ENCODE peak calls at places on chromosome 11, in eight cellular contexts. One of them, this sample, is unnamed.
A peak's percentile ranks its signal among the peaks of the same experiment; 100 is the strongest.

GRCh38 chr11:126514061-126514713 is 158.7 kb downstream of the ST3GAL4 start:
- DNase-seq in lower lobe of right lung: no peak
- DNase-seq in aorta: no peak
- DNase-seq in effector memory CD4-positive, alpha-beta T cell: no peak
- DNase-seq in kidney: no peak
- DNase-seq in OCI-LY7: no peak
- DNase-seq in uterus: no peak
- DNase-seq in A673: no peak
- DNase-seq in this sample: no peak

GRCh38 chr11:87384078-87384729 is 346.5 kb downstream of the TMEM135 start:
- DNase-seq in lower lobe of right lung: no peak
- DNase-seq in aorta: no peak
- DNase-seq in effector memory CD4-positive, alpha-beta T cell: no peak
- DNase-seq in kidney: no peak
- DNase-seq in OCI-LY7: no peak
- DNase-seq in uterus: no peak
- DNase-seq in A673: no peak
- DNase-seq in this sample: no peak

GRCh38 chr11:130131957-130132850 is 27.4 kb upstream of the ST14 start:
- DNase-seq in lower lobe of right lung: no peak
- DNase-seq in aorta: no peak
- DNase-seq in effector memory CD4-positive, alpha-beta T cell: peak; percentile 17
- DNase-seq in kidney: no peak
- DNase-seq in OCI-LY7: peak; percentile 83
- DNase-seq in uterus: peak; percentile 59
- DNase-seq in A673: peak; percentile 81
- DNase-seq in this sample: peak; percentile 25

GRCh38 chr11:119920666-119921065 is 191.7 kb upstream of the NECTIN1 start:
- DNase-seq in lower lobe of right lung: no peak
- DNase-seq in aorta: no peak
- DNase-seq in effector memory CD4-positive, alpha-beta T cell: no peak
- DNase-seq in kidney: no peak
- DNase-seq in OCI-LY7: no peak
- DNase-seq in uterus: no peak
- DNase-seq in A673: no peak
- DNase-seq in this sample: no peak

GRCh38 chr11:130144129-130144528 is 15.5 kb upstream of the ST14 start:
- DNase-seq in lower lobe of right lung: no peak
- DNase-seq in aorta: no peak
- DNase-seq in effector memory CD4-positive, alpha-beta T cell: no peak
- DNase-seq in kidney: no peak
- DNase-seq in OCI-LY7: no peak
- DNase-seq in uterus: no peak
- DNase-seq in A673: no peak
- DNase-seq in this sample: no peak

GRCh38 chr11:2445948-2446551 is 1.2 kb downstream of the KCNQ1 start:
- DNase-seq in lower lobe of right lung: peak; percentile 74
- DNase-seq in aorta: peak; percentile 50
- DNase-seq in effector memory CD4-positive, alpha-beta T cell: no peak
- DNase-seq in kidney: peak; percentile 86
- DNase-seq in OCI-LY7: no peak
- DNase-seq in uterus: no peak
- DNase-seq in A673: no peak
- DNase-seq in this sample: no peak

GRCh38 chr11:72787262-72788104 is 6.4 kb downstream of the STARD10 start:
- DNase-seq in lower lobe of right lung: no peak
- DNase-seq in aorta: no peak
- DNase-seq in effector memory CD4-positive, alpha-beta T cell: no peak
- DNase-seq in kidney: no peak
- DNase-seq in OCI-LY7: peak; percentile 54
- DNase-seq in uterus: no peak
- DNase-seq in A673: no peak
- DNase-seq in this sample: no peak

GRCh38 chr11:130408401-130408890 is 20.0 kb downstream of the ADAMTS8 start:
- DNase-seq in lower lobe of right lung: no peak
- DNase-seq in aorta: no peak
- DNase-seq in effector memory CD4-positive, alpha-beta T cell: no peak
- DNase-seq in kidney: no peak
- DNase-seq in OCI-LY7: no peak
- DNase-seq in uterus: no peak
- DNase-seq in A673: no peak
- DNase-seq in this sample: no peak

DNA sequence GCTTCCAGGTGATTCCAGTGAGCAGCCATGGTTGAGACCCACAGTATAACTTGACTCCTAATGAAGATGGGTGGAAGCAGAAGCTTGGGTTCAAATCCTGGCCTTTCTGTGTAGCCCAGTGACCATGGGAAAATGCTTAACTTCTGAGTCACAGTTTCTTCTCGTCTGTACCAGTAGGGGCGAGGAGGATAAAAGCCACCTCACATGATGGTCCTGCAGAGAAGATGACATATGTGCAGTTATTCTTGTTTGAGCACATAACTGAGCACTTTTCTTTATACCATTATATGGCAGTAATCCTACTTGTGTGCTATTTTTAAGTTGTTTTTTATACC is 5.0 kb downstream of the TMEM109 start:
- DNase-seq in lower lobe of right lung: no peak
- DNase-seq in aorta: no peak
- DNase-seq in effector memory CD4-positive, alpha-beta T cell: no peak
- DNase-seq in kidney: no peak
- DNase-seq in OCI-LY7: no peak
- DNase-seq in uterus: no peak
- DNase-seq in A673: peak; percentile 27
- DNase-seq in this sample: no peak
- H3K36me3 ChIP-seq in lower lobe of right lung: peaks cover 36% of the 10 kb centered on the region
- H3K36me3 ChIP-seq in aorta: no peaks in the 10 kb centered on the region
- H3K36me3 ChIP-seq in effector memory CD4-positive, alpha-beta T cell: peaks cover 39% of the 10 kb centered on the region
- H3K36me3 ChIP-seq in kidney: peaks cover 21% of the 10 kb centered on the region
- H3K36me3 ChIP-seq in OCI-LY7: peaks cover 79% of the 10 kb centered on the region
- H3K36me3 ChIP-seq in uterus: no peaks in the 10 kb centered on the region
- H3K36me3 ChIP-seq in A673: peaks cover 31% of the 10 kb centered on the region
- H3K36me3 ChIP-seq in this sample: peaks cover 16% of the 10 kb centered on the region

GRCh38 chr11:65505434-65506315 is 6.8 kb downstream of the MALAT1 start:
- DNase-seq in lower lobe of right lung: no peak
- DNase-seq in aorta: peak; percentile 50
- DNase-seq in effector memory CD4-positive, alpha-beta T cell: no peak
- DNase-seq in kidney: peak; percentile 56
- DNase-seq in OCI-LY7: peak; percentile 45
- DNase-seq in uterus: no peak
- DNase-seq in A673: no peak
- DNase-seq in this sample: no peak

GRCh38 chr11:65506770-65507485 is 8.1 kb downstream of the MALAT1 start:
- DNase-seq in lower lobe of right lung: no peak
- DNase-seq in aorta: peak; percentile 69
- DNase-seq in effector memory CD4-positive, alpha-beta T cell: no peak
- DNase-seq in kidney: peak; percentile 65
- DNase-seq in OCI-LY7: peak; percentile 71
- DNase-seq in uterus: no peak
- DNase-seq in A673: peak; percentile 70
- DNase-seq in this sample: no peak

GRCh38 chr11:65504671-65505433 is 6.0 kb downstream of the MALAT1 start:
- DNase-seq in lower lobe of right lung: no peak
- DNase-seq in aorta: peak; percentile 38
- DNase-seq in effector memory CD4-positive, alpha-beta T cell: no peak
- DNase-seq in kidney: no peak
- DNase-seq in OCI-LY7: no peak
- DNase-seq in uterus: no peak
- DNase-seq in A673: no peak
- DNase-seq in this sample: no peak

GRCh38 chr11:65503923-65504670 is 5.3 kb downstream of the MALAT1 start:
- DNase-seq in lower lobe of right lung: no peak
- DNase-seq in aorta: no peak
- DNase-seq in effector memory CD4-positive, alpha-beta T cell: no peak
- DNase-seq in kidney: no peak
- DNase-seq in OCI-LY7: no peak
- DNase-seq in uterus: no peak
- DNase-seq in A673: no peak
- DNase-seq in this sample: no peak

DNA sequence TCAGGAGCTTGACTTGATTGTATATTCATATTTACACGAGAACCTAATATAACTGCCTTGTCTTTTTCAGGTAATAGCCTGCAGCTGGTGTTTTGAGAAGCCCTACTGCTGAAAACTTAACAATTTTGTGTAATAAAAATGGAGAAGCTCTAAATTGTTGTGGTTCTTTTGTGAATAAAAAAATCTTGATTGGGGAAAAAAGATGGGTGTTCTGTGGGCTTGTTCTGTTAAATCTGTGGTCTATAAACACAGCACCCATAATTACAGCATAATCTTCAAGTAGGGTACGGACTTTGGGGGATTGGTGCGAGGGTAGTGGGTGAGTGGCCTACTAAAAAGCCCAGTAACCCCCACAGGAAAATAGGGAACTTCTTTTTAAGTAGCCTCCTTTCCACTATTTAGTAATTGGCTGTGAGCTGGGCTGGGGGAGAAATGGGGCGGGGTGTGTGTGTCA is 7.5 kb downstream of the MALAT1 start:
- DNase-seq in lower lobe of right lung: no peak
- DNase-seq in aorta: no peak
- DNase-seq in effector memory CD4-positive, alpha-beta T cell: peak; percentile 40
- DNase-seq in kidney: no peak
- DNase-seq in OCI-LY7: no peak
- DNase-seq in uterus: no peak
- DNase-seq in A673: no peak
- DNase-seq in this sample: no peak
- H3K4me3 ChIP-seq in lower lobe of right lung: peak overlapping the region; percentile 71
- H3K4me3 ChIP-seq in aorta: peak overlapping the region; percentile 95
- H3K4me3 ChIP-seq in effector memory CD4-positive, alpha-beta T cell: peak overlapping the region; percentile 16
- H3K4me3 ChIP-seq in kidney: peak overlapping the region; percentile 93
- H3K4me3 ChIP-seq in OCI-LY7: peak overlapping the region; percentile 79
- H3K4me3 ChIP-seq in uterus: peak overlapping the region; percentile 85
- H3K4me3 ChIP-seq in A673: peak overlapping the region; percentile 85
- H3K4me3 ChIP-seq in this sample: no peak overlapping the region

GRCh38 chr11:108224366-108224765 is 1.5 kb downstream of the ATM start:
- DNase-seq in lower lobe of right lung: no peak
- DNase-seq in aorta: no peak
- DNase-seq in effector memory CD4-positive, alpha-beta T cell: no peak
- DNase-seq in kidney: no peak
- DNase-seq in OCI-LY7: peak; percentile 44
- DNase-seq in uterus: no peak
- DNase-seq in A673: no peak
- DNase-seq in this sample: no peak

GRCh38 chr11:108223449-108224149 is 732 bp downstream of the ATM start:
- DNase-seq in lower lobe of right lung: no peak
- DNase-seq in aorta: no peak
- DNase-seq in effector memory CD4-positive, alpha-beta T cell: no peak
- DNase-seq in kidney: no peak
- DNase-seq in OCI-LY7: peak; percentile 41
- DNase-seq in uterus: peak; percentile 23
- DNase-seq in A673: no peak
- DNase-seq in this sample: no peak

GRCh38 chr11:108224908-108225786 is 2.3 kb downstream of the ATM start:
- DNase-seq in lower lobe of right lung: no peak
- DNase-seq in aorta: no peak
- DNase-seq in effector memory CD4-positive, alpha-beta T cell: no peak
- DNase-seq in kidney: no peak
- DNase-seq in OCI-LY7: peak; percentile 81
- DNase-seq in uterus: no peak
- DNase-seq in A673: no peak
- DNase-seq in this sample: no peak

GRCh38 chr11:108226036-108226435 is 3.2 kb downstream of the ATM start:
- DNase-seq in lower lobe of right lung: no peak
- DNase-seq in aorta: no peak
- DNase-seq in effector memory CD4-positive, alpha-beta T cell: no peak
- DNase-seq in kidney: no peak
- DNase-seq in OCI-LY7: no peak
- DNase-seq in uterus: no peak
- DNase-seq in A673: no peak
- DNase-seq in this sample: no peak

DNA sequence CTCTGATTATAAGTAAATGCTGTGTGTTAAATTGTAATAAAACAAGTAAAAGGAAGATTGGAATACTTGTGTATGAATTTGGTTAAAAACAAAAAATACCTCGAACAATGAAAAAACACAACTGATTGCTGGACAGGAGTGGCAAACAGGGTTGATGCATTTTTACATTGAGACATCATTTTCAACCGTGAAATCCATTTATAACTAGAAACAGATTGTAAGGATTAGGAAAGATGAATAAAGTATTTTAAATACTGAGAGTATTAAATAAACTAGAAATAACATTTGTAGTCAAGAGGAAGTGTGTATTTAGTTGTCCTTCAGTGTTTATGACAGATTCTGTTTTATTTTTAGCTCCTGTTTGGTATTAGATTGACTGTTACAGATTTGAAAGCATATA is 5.4 kb downstream of the ATM start:
- DNase-seq in lower lobe of right lung: no peak
- DNase-seq in aorta: no peak
- DNase-seq in effector memory CD4-positive, alpha-beta T cell: no peak
- DNase-seq in kidney: no peak
- DNase-seq in OCI-LY7: no peak
- DNase-seq in uterus: no peak
- DNase-seq in A673: no peak
- DNase-seq in this sample: no peak
- H3K36me3 ChIP-seq in lower lobe of right lung: peaks cover 59% of the 10 kb centered on the region
- H3K36me3 ChIP-seq in aorta: no peaks in the 10 kb centered on the region
- H3K36me3 ChIP-seq in effector memory CD4-positive, alpha-beta T cell: peaks cover 43% of the 10 kb centered on the region
- H3K36me3 ChIP-seq in kidney: no peaks in the 10 kb centered on the region
- H3K36me3 ChIP-seq in OCI-LY7: peaks cover 68% of the 10 kb centered on the region
- H3K36me3 ChIP-seq in uterus: no peaks in the 10 kb centered on the region
- H3K36me3 ChIP-seq in A673: peaks cover 50% of the 10 kb centered on the region
- H3K36me3 ChIP-seq in this sample: peaks cover 14% of the 10 kb centered on the region

GRCh38 chr11:27716850-27717249 is 16.6 kb upstream of the BDNF start:
- DNase-seq in lower lobe of right lung: no peak
- DNase-seq in aorta: no peak
- DNase-seq in effector memory CD4-positive, alpha-beta T cell: no peak
- DNase-seq in kidney: no peak
- DNase-seq in OCI-LY7: no peak
- DNase-seq in uterus: no peak
- DNase-seq in A673: no peak
- DNase-seq in this sample: no peak

GRCh38 chr11:27718346-27718852 is 18.1 kb upstream of the BDNF start:
- DNase-seq in lower lobe of right lung: no peak
- DNase-seq in aorta: no peak
- DNase-seq in effector memory CD4-positive, alpha-beta T cell: no peak
- DNase-seq in kidney: no peak
- DNase-seq in OCI-LY7: no peak
- DNase-seq in uterus: no peak
- DNase-seq in A673: peak; percentile 75
- DNase-seq in this sample: peak; percentile 18

GRCh38 chr11:27716216-27716615 is 16.0 kb upstream of the BDNF start:
- DNase-seq in lower lobe of right lung: no peak
- DNase-seq in aorta: no peak
- DNase-seq in effector memory CD4-positive, alpha-beta T cell: no peak
- DNase-seq in kidney: no peak
- DNase-seq in OCI-LY7: no peak
- DNase-seq in uterus: no peak
- DNase-seq in A673: no peak
- DNase-seq in this sample: no peak

GRCh38 chr11:27717801-27718229 is 17.6 kb upstream of the BDNF start:
- DNase-seq in lower lobe of right lung: no peak
- DNase-seq in aorta: no peak
- DNase-seq in effector memory CD4-positive, alpha-beta T cell: no peak
- DNase-seq in kidney: no peak
- DNase-seq in OCI-LY7: no peak
- DNase-seq in uterus: no peak
- DNase-seq in A673: no peak
- DNase-seq in this sample: no peak

DNA sequence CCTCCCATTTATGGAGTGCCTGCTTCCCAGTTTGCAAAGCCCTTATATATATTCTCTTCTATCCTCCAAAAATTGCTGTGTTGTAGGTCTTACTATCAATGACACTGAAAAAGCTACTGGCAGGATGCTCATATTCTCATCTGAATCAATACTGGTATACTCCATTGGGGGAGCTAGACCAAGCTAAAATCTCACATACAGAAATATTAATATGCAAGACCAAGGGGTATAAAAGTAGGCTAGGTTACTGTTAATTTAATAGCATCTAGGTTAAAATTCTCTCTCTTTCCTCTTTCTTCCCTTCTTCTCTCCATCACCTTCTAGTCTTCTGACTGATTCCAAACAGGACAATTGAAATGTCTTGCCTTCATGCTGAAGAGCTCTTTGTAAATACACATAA is 17.1 kb upstream of the BDNF start:
- DNase-seq in lower lobe of right lung: no peak
- DNase-seq in aorta: no peak
- DNase-seq in effector memory CD4-positive, alpha-beta T cell: no peak
- DNase-seq in kidney: no peak
- DNase-seq in OCI-LY7: no peak
- DNase-seq in uterus: no peak
- DNase-seq in A673: no peak
- DNase-seq in this sample: no peak
- H3K4me3 ChIP-seq in lower lobe of right lung: no peak overlapping the region
- H3K4me3 ChIP-seq in aorta: no peak overlapping the region
- H3K4me3 ChIP-seq in effector memory CD4-positive, alpha-beta T cell: no peak overlapping the region
- H3K4me3 ChIP-seq in kidney: no peak overlapping the region
- H3K4me3 ChIP-seq in OCI-LY7: no peak overlapping the region
- H3K4me3 ChIP-seq in uterus: no peak overlapping the region
- H3K4me3 ChIP-seq in A673: no peak overlapping the region
- H3K4me3 ChIP-seq in this sample: no peak overlapping the region